ENCODE peak calls at places on chromosomes 1 and 21, in seven cellular contexts. W is psoas muscle, Z is cardiac fibroblast, P is HepG2, M is upper lobe of left lung, C is neural progenitor cell, Y is brain microvascular endothelial cell. Q is an unnamed sample.

GRCh38 chr1:38489844-38490270 is 369.7 kb downstream of the RRAGC start:
- DNase-seq in W (no peak), Z (peak; percentile 1), P (peak; percentile 18), M (no peak), C (peak; percentile 84), Y (no peak), Q (no peak)

GRCh38 chr21:41501919-41502318 is 6.0 kb downstream of the TMPRSS2 start:
- DNase-seq in W (no peak), Z (no peak), P (no peak), M (no peak), C (no peak), Y (no peak), Q (no peak)

GRCh38 chr1:247008406-247008799 is 546 bp upstream of the ZNF695 start:
- DNase-seq in W (no peak), Z (no peak), P (no peak), M (no peak), C (no peak), Y (no peak), Q (no peak)

GRCh38 chr1:174654553-174654952 is 206.8 kb downstream of the GPR52 start:
- DNase-seq in W (no peak), Z (peak; percentile 5), P (no peak), M (no peak), C (no peak), Y (no peak), Q (no peak)

GRCh38 chr1:197441990-197442389 is 173.9 kb downstream of the CRB1 start:
- DNase-seq in W (no peak), Z (peak; percentile 99), P (peak; percentile 30), M (no peak), C (peak; percentile 30), Y (peak; percentile 45), Q (no peak)

GRCh38 chr1:44024031-44024902 is 7.0 kb downstream of the SLC6A9 start:
- DNase-seq in W (no peak), Z (no peak), P (no peak), M (no peak), C (no peak), Y (no peak), Q (no peak)

GRCh38 chr1:156006666-156007376 is 13.9 kb downstream of the SSR2 start:
- DNase-seq in W (no peak), Z (no peak), P (no peak), M (no peak), C (no peak), Y (no peak), Q (no peak)

GRCh38 chr21:27225142-27225541 is 258.3 kb upstream of the ADAMTS5 start:
- DNase-seq in W (no peak), Z (peak; percentile 21), P (no peak), M (no peak), C (no peak), Y (no peak), Q (no peak)

GRCh38 chr1:159141584-159142518 is 29.6 kb upstream of the CADM3 start:
- DNase-seq in W (no peak), Z (peak; percentile 47), P (no peak), M (no peak), C (peak; percentile 90), Y (peak; percentile 57), Q (no peak)

GRCh38 chr1:246794261-246795093 is 70.3 kb downstream of the SCCPDH start:
- DNase-seq in W (no peak), Z (no peak), P (no peak), M (no peak), C (peak; percentile 26), Y (no peak), Q (no peak)

GRCh38 chr1:206836111-206836510 is 29.3 kb upstream of the IL20 start:
- DNase-seq in W (no peak), Z (peak; percentile 40), P (no peak), M (no peak), C (no peak), Y (no peak), Q (no peak)

GRCh38 chr1:67708606-67709005 is 23.6 kb downstream of the GADD45A start:
- DNase-seq in W (peak; percentile 24), Z (no peak), P (no peak), M (no peak), C (no peak), Y (no peak), Q (no peak)

GRCh38 chr1:91057784-91058183 is 35.9 kb upstream of the ZNF644 start:
- DNase-seq in W (no peak), Z (no peak), P (no peak), M (no peak), C (no peak), Y (no peak), Q (no peak)

GRCh38 chr1:15137807-15138206 is 15.7 kb upstream of the TMEM51 start:
- DNase-seq in W (no peak), Z (no peak), P (no peak), M (no peak), C (no peak), Y (no peak), Q (no peak)

GRCh38 chr1:4207183-4207582 is 307.1 kb upstream of the C1orf174 start:
- DNase-seq in W (no peak), Z (no peak), P (no peak), M (no peak), C (no peak), Y (no peak), Q (no peak)

GRCh38 chr1:200217703-200218102 is 190.2 kb downstream of the NR5A2 start:
- DNase-seq in W (no peak), Z (no peak), P (no peak), M (no peak), C (no peak), Y (no peak), Q (no peak)

GRCh38 chr1:22326372-22326915 is 125.2 kb upstream of the ZBTB40 start:
- DNase-seq in W (no peak), Z (no peak), P (no peak), M (no peak), C (no peak), Y (no peak), Q (no peak)

GRCh38 chr21:42453301-42454220 is 42.5 kb downstream of the RSPH1 start:
- DNase-seq in W (no peak), Z (no peak), P (no peak), M (no peak), C (no peak), Y (no peak), Q (no peak)

GRCh38 chr1:96445296-96445695 is 276.3 kb upstream of the PTBP2 start:
- DNase-seq in W (no peak), Z (peak; percentile 2), P (no peak), M (no peak), C (peak; percentile 42), Y (no peak), Q (no peak)

GRCh38 chr1:235068155-235069121 is 60.2 kb downstream of the TOMM20 start:
- DNase-seq in W (peak; percentile 53), Z (peak; percentile 59), P (peak; percentile 86), M (peak; percentile 42), C (no peak), Y (peak; percentile 61), Q (no peak)

GRCh38 chr1:183870351-183871077 is 65.6 kb downstream of the RGL1 start:
- DNase-seq in W (peak; percentile 80), Z (peak; percentile 58), P (no peak), M (no peak), C (no peak), Y (peak; percentile 36), Q (no peak)

GRCh38 chr1:116168277-116169032 is 57.3 kb downstream of the MAB21L3 start:
- DNase-seq in W (peak; percentile 87), Z (peak; percentile 76), P (no peak), M (peak; percentile 81), C (peak; percentile 90), Y (peak; percentile 27), Q (peak; percentile 13)

GRCh38 chr1:92711473-92712165 is 73.3 kb downstream of the EVI5 start:
- DNase-seq in W (no peak), Z (no peak), P (peak; percentile 24), M (no peak), C (no peak), Y (no peak), Q (no peak)

GRCh38 chr21:24369278-24369677 is 1238.0 kb downstream of the MRPL39 start:
- DNase-seq in W (no peak), Z (no peak), P (no peak), M (no peak), C (no peak), Y (no peak), Q (no peak)

GRCh38 chr1:185040333-185040732 is 5.0 kb upstream of the RNF2 start:
- DNase-seq in W (no peak), Z (no peak), P (no peak), M (no peak), C (no peak), Y (no peak), Q (no peak)

GRCh38 chr1:93629101-93630059 is 52.3 kb downstream of the BCAR3 start:
- DNase-seq in W (no peak), Z (peak; percentile 89), P (peak; percentile 65), M (no peak), C (peak; percentile 79), Y (peak; percentile 72), Q (no peak)

GRCh38 chr1:231827337-231828105 is 200.9 kb downstream of the DISC1 start:
- DNase-seq in W (no peak), Z (peak; percentile 81), P (peak; percentile 13), M (no peak), C (no peak), Y (peak; percentile 31), Q (no peak)
- H3K4me3 ChIP-seq in W (no peak overlapping the region), Z (no peak overlapping the region), P (no peak overlapping the region), M (no peak overlapping the region), C (no peak overlapping the region), Y (no peak overlapping the region), Q (no peak overlapping the region)

GRCh38 chr1:20469406-20470076 is 16.5 kb downstream of the CAMK2N1 start:
- DNase-seq in W (no peak), Z (no peak), P (peak; percentile 49), M (no peak), C (no peak), Y (no peak), Q (no peak)
- TF ChIP-seq CTCF in W (no peak), Z (no peak), P (peak; percentile 67), M (no peak), C (no peak), Y (peak; percentile 27), Q (no peak)

GRCh38 chr1:910881-911721 is 12.6 kb upstream of the SAMD11 start:
- DNase-seq in W (peak; percentile 19), Z (peak; percentile 46), P (no peak), M (peak; percentile 10), C (peak; percentile 1), Y (no peak), Q (no peak)

GRCh38 chr1:911875-912739 is 11.6 kb upstream of the SAMD11 start:
- DNase-seq in W (no peak), Z (no peak), P (no peak), M (peak; percentile 13), C (peak; percentile 1), Y (no peak), Q (no peak)

GRCh38 chr1:912740-913301 is 10.9 kb upstream of the SAMD11 start:
- DNase-seq in W (peak; percentile 11), Z (no peak), P (peak; percentile 56), M (no peak), C (peak; percentile 55), Y (peak; percentile 28), Q (no peak)

GRCh38 chr1:909861-910310 is 13.8 kb upstream of the SAMD11 start:
- DNase-seq in W (no peak), Z (no peak), P (no peak), M (peak; percentile 15), C (peak; percentile 1), Y (no peak), Q (no peak)

GRCh38 chr1:910311-910880 is 13.3 kb upstream of the SAMD11 start:
- DNase-seq in W (peak; percentile 12), Z (no peak), P (no peak), M (peak; percentile 14), C (peak; percentile 1), Y (no peak), Q (no peak)
- H3K4me3 ChIP-seq in W (no peak overlapping the region), Z (no peak overlapping the region), P (no peak overlapping the region), M (no peak overlapping the region), C (no peak overlapping the region), Y (no peak overlapping the region), Q (no peak overlapping the region)

GRCh38 chr1:59364012-59364411 is 67.1 kb downstream of the FGGY start:
- DNase-seq in W (no peak), Z (no peak), P (no peak), M (no peak), C (no peak), Y (no peak), Q (no peak)
- TF ChIP-seq CTCF in W (no peak), Z (no peak), P (no peak), M (no peak), C (no peak), Y (no peak), Q (no peak)

Q was measured in GM12864.